ENCODE peak calls at places on chromosomes 12 and 14, in four cellular contexts. Z is GM12878, S is K562, I is HepG2. C is an unnamed sample.

GRCh38 chr12:95473440-95473946 is 459 bp upstream of the METAP2 start:
- DNase-seq in Z (peak; percentile 13), S (no peak), I (peak; percentile 39), C (peak; percentile 45)

GRCh38 chr14:56116128-56116900 is 1.9 kb upstream of the PELI2 start:
- DNase-seq in Z (no peak), S (no peak), I (no peak), C (no peak)

GRCh38 chr12:108855284-108856169 is 1.9 kb downstream of the SSH1 start:
- DNase-seq in Z (no peak), S (peak; percentile 73), I (peak; percentile 43), C (no peak)

GRCh38 chr12:51056242-51056641 is 8.1 kb downstream of the LETMD1 start:
- DNase-seq in Z (no peak), S (no peak), I (no peak), C (no peak)

GRCh38 chr12:14283489-14284144 is 81.9 kb upstream of the ATF7IP start:
- DNase-seq in Z (peak; percentile 76), S (no peak), I (no peak), C (no peak)

GRCh38 chr12:3315201-3315661 is 175.8 kb upstream of the PRMT8 start:
- DNase-seq in Z (no peak), S (no peak), I (no peak), C (no peak)

GRCh38 chr14:72745546-72745945 is 148.4 kb downstream of the DPF3 start:
- DNase-seq in Z (no peak), S (no peak), I (no peak), C (no peak)

GRCh38 chr12:124740691-124741137 is 123.0 kb downstream of the SCARB1 start:
- DNase-seq in Z (no peak), S (no peak), I (peak; percentile 71), C (no peak)

GRCh38 chr14:75450381-75451276 is 22.8 kb downstream of the JDP2 start:
- DNase-seq in Z (no peak), S (no peak), I (peak; percentile 61), C (no peak)

GRCh38 chr14:91892918-91893527 is 25.7 kb upstream of the TC2N start:
- DNase-seq in Z (no peak), S (peak; percentile 69), I (peak; percentile 20), C (peak; percentile 72)

GRCh38 chr12:11623382-11623781 is 26.1 kb upstream of the ETV6 start:
- DNase-seq in Z (no peak), S (no peak), I (peak; percentile 58), C (no peak)

GRCh38 chr12:90627180-90627896 is 327.6 kb downstream of the CCER1 start:
- DNase-seq in Z (no peak), S (no peak), I (no peak), C (no peak)

GRCh38 chr12:106455100-106455499 is 97.6 kb downstream of the POLR3B start:
- DNase-seq in Z (peak; percentile 8), S (no peak), I (no peak), C (no peak)

GRCh38 chr12:112049351-112049750 is 36.1 kb downstream of the ERP29 start:
- DNase-seq in Z (no peak), S (no peak), I (no peak), C (no peak)

DNA sequence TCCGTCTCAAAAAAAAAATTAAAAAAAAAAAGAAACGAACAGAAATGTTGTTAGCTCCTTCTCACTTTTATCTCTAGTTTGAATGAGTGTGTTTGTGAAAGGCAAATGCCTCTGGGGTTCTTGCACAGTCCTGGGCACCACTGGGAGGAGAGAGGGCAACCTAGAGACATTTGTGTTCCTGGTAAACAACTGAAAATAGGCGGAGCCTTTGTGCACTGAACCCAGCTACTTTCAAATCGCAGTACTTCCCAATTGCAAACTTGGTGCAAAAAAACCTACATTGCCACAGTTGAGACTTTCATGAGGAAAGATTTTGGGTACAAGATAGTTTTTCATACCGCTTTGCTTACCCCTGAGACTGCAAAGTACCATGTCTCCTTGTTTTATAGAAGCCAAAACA is 430.0 kb downstream of the ZFP36L1 start:
- DNase-seq in Z (no peak), S (no peak), I (no peak), C (no peak)
- TF ChIP-seq SP1 in Z (no peak), S (no peak), I (no peak), C (no peak)

DNA sequence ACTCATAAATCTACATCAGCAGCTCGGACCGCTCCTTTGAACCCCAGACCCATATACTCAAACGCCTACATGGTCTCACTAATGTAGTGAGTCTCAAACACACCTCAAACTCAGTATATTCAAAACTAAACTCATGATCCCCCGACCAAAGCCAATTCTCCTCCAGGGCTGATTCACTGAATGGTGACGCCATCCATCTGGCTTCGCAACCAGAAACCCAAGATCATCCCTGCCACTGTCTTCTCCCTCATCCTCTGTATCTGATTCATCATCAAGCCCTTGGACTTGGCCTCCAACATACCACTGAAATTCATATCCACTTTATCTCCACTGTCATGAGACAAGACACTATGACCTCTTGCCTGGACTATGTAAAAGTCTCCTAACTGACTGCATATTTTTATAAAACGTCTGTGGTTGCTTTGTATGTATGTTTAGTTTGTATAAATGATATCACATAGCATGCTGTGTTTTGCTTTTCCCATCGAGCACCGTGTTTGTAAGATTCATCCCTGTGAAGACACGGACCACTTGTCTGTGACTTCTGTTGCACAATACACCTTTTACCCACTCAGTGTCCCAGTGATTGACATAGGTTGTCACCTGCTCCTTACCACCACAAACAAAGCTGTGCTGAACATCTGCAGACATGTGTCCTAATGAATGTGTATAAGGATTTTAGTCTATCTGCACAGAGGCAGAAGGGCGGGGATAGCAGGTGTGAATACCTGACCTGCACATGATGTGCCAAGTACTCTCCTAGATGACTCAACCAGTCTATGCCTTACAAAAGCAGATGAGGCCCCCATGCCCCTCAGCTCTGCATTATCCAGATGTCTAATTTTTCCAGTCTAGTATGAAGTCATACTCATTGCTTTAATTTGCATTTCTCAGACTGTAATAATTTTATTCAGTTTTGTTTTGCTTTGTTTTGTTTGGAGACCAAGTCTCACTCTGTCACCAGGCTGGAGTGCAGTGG is 76.9 kb downstream of the VWF start:
- DNase-seq in Z (no peak), S (no peak), I (no peak), C (no peak)
- TF ChIP-seq BHLHE40 in Z (no peak), S (no peak), I (no peak), C (no peak)

GRCh38 chr12:32322354-32322753 is 77.0 kb upstream of the FGD4 start:
- DNase-seq in Z (no peak), S (no peak), I (no peak), C (no peak)
- TF ChIP-seq SP1 in Z (no peak), S (no peak), I (no peak), C (no peak)

DNA sequence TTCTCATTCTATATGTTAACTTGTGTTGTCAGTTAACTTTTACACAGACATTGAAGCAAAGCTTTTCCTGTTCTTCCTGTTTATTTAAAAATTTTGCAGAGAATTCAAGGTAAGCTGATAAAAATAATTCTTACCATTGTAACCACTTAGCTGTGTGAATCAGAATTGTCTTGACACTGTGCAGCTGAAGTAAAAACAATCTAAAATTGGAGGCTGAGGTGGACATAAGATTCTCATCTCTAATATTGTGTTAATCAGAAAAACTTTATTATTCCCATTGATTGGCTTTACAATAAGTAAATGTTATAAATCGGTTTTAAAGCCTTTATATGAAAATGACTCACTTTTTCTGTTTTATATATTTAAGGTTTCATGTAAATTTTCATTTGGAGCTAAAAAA is 240.3 kb upstream of the PLEKHG7 start:
- DNase-seq in Z (no peak), S (no peak), I (no peak), C (no peak)
- TF ChIP-seq BHLHE40 in Z (no peak), S (no peak), I (no peak), C (no peak)

DNA sequence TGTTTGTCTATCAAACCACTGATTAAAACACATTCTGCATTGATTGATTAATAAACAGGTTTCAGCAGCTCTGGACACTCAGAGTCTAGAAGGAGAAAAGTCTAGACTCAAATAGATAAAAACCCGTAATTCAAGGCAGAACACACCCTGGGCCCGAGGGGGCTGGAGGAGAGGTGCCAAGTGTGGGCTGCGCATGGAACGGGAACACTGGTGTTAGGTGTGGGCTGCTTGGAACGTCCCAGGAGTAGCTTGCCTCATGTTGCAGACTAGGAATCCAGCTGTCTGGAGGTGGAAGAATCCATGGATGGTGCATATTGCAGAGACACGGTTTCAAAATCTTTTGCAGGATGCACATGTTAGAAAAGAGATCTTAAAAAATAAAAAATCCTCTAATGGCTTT is 223.0 kb downstream of the APAF1 start:
- DNase-seq in Z (no peak), S (no peak), I (no peak), C (no peak)
- TF ChIP-seq SP1 in Z (no peak), S (no peak), I (no peak), C (no peak)

GRCh38 chr12:114168061-114168460 is 201.9 kb upstream of the RBM19 start:
- DNase-seq in Z (no peak), S (no peak), I (no peak), C (no peak)

GRCh38 chr12:114166360-114166759 is 200.2 kb upstream of the RBM19 start:
- DNase-seq in Z (no peak), S (peak; percentile 58), I (peak; percentile 9), C (peak; percentile 55)

GRCh38 chr12:114165921-114166320 is 199.8 kb upstream of the RBM19 start:
- DNase-seq in Z (no peak), S (no peak), I (no peak), C (no peak)

GRCh38 chr12:114164354-114164753 is 198.2 kb upstream of the RBM19 start:
- DNase-seq in Z (no peak), S (no peak), I (no peak), C (no peak)

DNA sequence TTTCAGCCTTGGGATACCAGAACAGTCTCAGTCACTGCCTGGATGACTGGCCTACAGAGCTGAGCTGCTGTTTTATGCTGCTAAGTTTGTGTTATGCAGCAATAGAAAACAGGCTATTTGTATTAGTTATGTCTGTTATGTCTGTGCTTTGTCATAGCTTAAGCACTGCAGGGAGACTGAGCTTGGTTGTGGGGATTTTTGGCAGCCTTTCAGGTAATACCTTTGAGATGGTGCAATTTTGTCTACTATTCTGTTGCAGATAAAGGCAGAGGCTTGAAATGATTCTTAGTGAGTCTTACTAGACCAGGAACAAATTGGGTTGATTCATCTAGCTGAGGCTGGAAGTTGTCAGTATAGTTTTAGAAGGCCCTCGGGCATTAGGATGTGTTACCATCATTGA is 201.3 kb upstream of the RBM19 start:
- DNase-seq in Z (no peak), S (no peak), I (no peak), C (no peak)
- TF ChIP-seq BHLHE40 in Z (no peak), S (no peak), I (no peak), C (no peak)

GRCh38 chr12:121888478-121889266 is at the start of gene PSMD9:
- DNase-seq in Z (peak; percentile 90), S (peak; percentile 97), I (peak; percentile 92), C (peak; percentile 97)

GRCh38 chr12:121888083-121888477 is 510 bp upstream of the PSMD9 start:
- DNase-seq in Z (no peak), S (no peak), I (no peak), C (no peak)

GRCh38 chr12:121889267-121889624 is 656 bp downstream of the PSMD9 start:
- DNase-seq in Z (no peak), S (no peak), I (no peak), C (no peak)

DNA sequence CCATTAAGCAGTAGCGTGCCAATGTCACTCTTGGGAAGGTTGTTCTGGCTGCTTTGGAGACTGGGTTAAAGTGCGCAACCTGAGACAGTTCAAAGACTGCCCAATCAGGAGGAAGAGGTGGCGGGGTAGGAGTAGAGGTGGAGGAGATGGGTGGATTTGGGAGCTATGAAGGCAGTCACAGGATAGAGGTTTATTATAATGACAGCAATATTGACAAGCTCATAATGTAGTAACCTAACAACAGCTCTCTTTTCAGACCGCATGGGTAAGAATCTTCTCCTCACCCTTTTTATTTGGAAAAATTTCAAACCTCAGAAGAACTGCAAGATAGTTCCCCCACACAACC is 5.3 kb upstream of the PSMD9 start:
- DNase-seq in Z (no peak), S (peak; percentile 34), I (no peak), C (no peak)
- TF ChIP-seq SP1 in Z (no peak), S (no peak), I (no peak), C (no peak)

GRCh38 chr12:4991373-4991772 is 52.3 kb upstream of the KCNA5 start:
- DNase-seq in Z (no peak), S (no peak), I (no peak), C (no peak)
- TF ChIP-seq BHLHE40 in Z (peak; percentile 14), S (no peak), I (no peak), C (no peak)

GRCh38 chr12:45725631-45726593 is 3.6 kb upstream of the ARID2 start:
- DNase-seq in Z (no peak), S (peak; percentile 20), I (peak; percentile 33), C (peak; percentile 18)
- TF ChIP-seq SP1 in Z (no peak), S (peak; percentile 65), I (no peak), C (no peak)